ENCODE peak calls at places on chromosomes 2 and 18, in nine cellular contexts. N, O, Y, Z, V, A, D, I and Q are unnamed samples.

GRCh38 chr2:179237209-179237946 is 27.3 kb downstream of the SESTD1 start:
- DNase-seq in N (no peak), O (no peak), D (no peak), V (no peak), Z (no peak), A (no peak), I (no peak), Y (no peak), Q (no peak)

GRCh38 chr2:44360749-44361329 is 455 bp downstream of the PREPL start:
- DNase-seq in I (no peak), V (no peak), O (no peak), Y (no peak), D (no peak), Z (peak; percentile 25), N (peak; percentile 2), A (no peak), Q (no peak)

GRCh38 chr2:239298126-239298804 is 102.6 kb downstream of the HDAC4 start:
- DNase-seq in D (no peak), A (no peak), Z (no peak), I (peak; percentile 79), Y (peak; percentile 65), N (no peak), O (no peak), V (no peak), Q (peak; percentile 26)

GRCh38 chr18:45879681-45880655 is 54.5 kb downstream of the SIGLEC15 start:
- DNase-seq in N (peak; percentile 81), A (peak; percentile 53), I (peak; percentile 94), O (peak; percentile 76), V (peak; percentile 86), Y (peak; percentile 88), Z (peak; percentile 76), D (peak; percentile 77), Q (peak; percentile 56)

GRCh38 chr2:39176997-39177396 is 56.1 kb upstream of the SOS1 start:
- DNase-seq in Y (no peak), V (no peak), O (no peak), D (no peak), I (no peak), Z (no peak), A (no peak), N (no peak), Q (no peak)

GRCh38 chr2:130778781-130779180 is 23.4 kb downstream of the AMER3 start:
- DNase-seq in O (no peak), A (no peak), V (no peak), D (no peak), Y (peak; percentile 11), Z (no peak), I (no peak), N (no peak), Q (no peak)

GRCh38 chr18:11114653-11115052 is 34.7 kb downstream of the PIEZO2 start:
- DNase-seq in Y (no peak), O (no peak), N (no peak), Z (peak; percentile 47), V (no peak), A (no peak), D (no peak), I (no peak), Q (no peak)

GRCh38 chr2:100422320-100422719 is 4.9 kb upstream of the CHST10 start:
- DNase-seq in N (peak; percentile 47), D (no peak), Z (peak; percentile 55), V (peak; percentile 78), A (no peak), I (no peak), Y (no peak), O (peak; percentile 33), Q (no peak)

GRCh38 chr18:9362869-9363268 is 28.3 kb downstream of the TWSG1 start:
- DNase-seq in O (no peak), I (no peak), V (peak; percentile 8), N (no peak), Z (no peak), A (no peak), Y (no peak), D (no peak), Q (no peak)

GRCh38 chr18:9364242-9364641 is 29.7 kb downstream of the TWSG1 start:
- DNase-seq in I (no peak), A (no peak), Y (no peak), Z (no peak), O (no peak), D (no peak), V (peak; percentile 12), N (no peak), Q (no peak)

GRCh38 chr18:9361191-9361590 is 26.6 kb downstream of the TWSG1 start:
- DNase-seq in A (no peak), Y (no peak), N (no peak), O (no peak), D (no peak), Z (no peak), I (no peak), V (no peak), Q (no peak)

GRCh38 chr18:9365406-9365805 is 30.8 kb downstream of the TWSG1 start:
- DNase-seq in Z (no peak), V (no peak), O (peak; percentile 36), Y (no peak), N (no peak), I (no peak), A (no peak), D (no peak), Q (no peak)

GRCh38 chr18:9366126-9366714 is 31.6 kb downstream of the TWSG1 start:
- DNase-seq in O (peak; percentile 52), Z (peak; percentile 60), Y (no peak), D (no peak), N (peak; percentile 5), I (no peak), V (peak; percentile 91), A (no peak), Q (no peak)
- TF ChIP-seq CTCF in O (peak; percentile 44), Z (peak; percentile 36), Y (peak; percentile 40), D (peak; percentile 18), N (peak; percentile 12), I (no peak), V (peak; percentile 71), A (no peak), Q (no peak)

DNA sequence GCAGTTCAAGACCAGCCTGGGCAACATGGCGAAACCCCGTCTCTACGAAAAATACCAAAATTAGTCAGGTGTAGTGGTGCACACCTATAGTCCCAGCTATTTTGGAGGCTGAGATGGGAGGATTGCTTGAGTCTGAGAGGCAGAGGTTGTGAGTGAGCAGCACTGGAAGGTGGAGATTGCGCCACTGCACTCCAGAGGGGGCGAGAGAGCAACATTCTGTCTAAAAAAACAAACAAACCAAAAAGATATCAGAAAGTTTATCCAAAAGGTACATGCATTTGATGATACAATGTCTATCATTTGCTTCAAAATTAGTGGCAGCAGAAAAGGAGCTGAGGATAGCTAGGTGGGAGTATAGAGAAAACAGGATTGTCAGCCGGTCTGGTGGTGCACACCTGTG is 39.8 kb upstream of the CABLES1 start:
- DNase-seq in Y (no peak), D (no peak), N (no peak), Z (no peak), A (no peak), I (no peak), V (no peak), O (no peak), Q (no peak)
- TF ChIP-seq CTCF in Y (no peak), D (no peak), N (no peak), Z (peak; percentile 11), A (peak; percentile 13), I (no peak), V (peak; percentile 19), O (no peak), Q (no peak)

GRCh38 chr2:42624047-42624446 is 55.6 kb downstream of the MTA3 start:
- DNase-seq in A (no peak), Y (no peak), I (no peak), D (no peak), O (no peak), N (no peak), V (no peak), Z (no peak), Q (no peak)

GRCh38 chr2:42618116-42618515 is 49.7 kb downstream of the MTA3 start:
- DNase-seq in D (no peak), N (no peak), O (no peak), A (no peak), V (no peak), I (no peak), Y (no peak), Z (no peak), Q (no peak)

GRCh38 chr2:42618972-42619371 is 50.5 kb downstream of the MTA3 start:
- DNase-seq in A (no peak), Z (peak; percentile 38), N (no peak), D (no peak), I (no peak), V (no peak), Y (no peak), O (peak; percentile 54), Q (no peak)

GRCh38 chr2:42622943-42623676 is 54.7 kb downstream of the MTA3 start:
- DNase-seq in Y (no peak), Z (no peak), D (no peak), N (no peak), O (no peak), V (peak; percentile 68), A (no peak), I (no peak), Q (no peak)
- TF ChIP-seq CTCF in Y (no peak), Z (no peak), D (no peak), N (no peak), O (no peak), V (peak; percentile 35), A (no peak), I (no peak), Q (no peak)

GRCh38 chr2:167294031-167294774 is 405.9 kb downstream of the XIRP2 start:
- DNase-seq in V (peak; percentile 73), I (peak; percentile 73), D (peak; percentile 14), N (peak; percentile 49), Z (peak; percentile 23), O (peak; percentile 65), Y (peak; percentile 72), A (no peak), Q (no peak)

GRCh38 chr2:167294775-167295140 is 406.5 kb downstream of the XIRP2 start:
- DNase-seq in O (no peak), Y (no peak), D (no peak), N (no peak), I (no peak), Z (peak; percentile 10), A (peak; percentile 41), V (no peak), Q (no peak)

GRCh38 chr2:167289651-167290410 is 401.6 kb downstream of the XIRP2 start:
- DNase-seq in Y (no peak), O (peak; percentile 65), V (no peak), A (no peak), I (no peak), D (no peak), Z (no peak), N (no peak), Q (no peak)

GRCh38 chr2:167293172-167293781 is 405.0 kb downstream of the XIRP2 start:
- DNase-seq in V (peak; percentile 45), N (peak; percentile 51), I (no peak), Z (peak; percentile 27), Y (peak; percentile 72), O (peak; percentile 43), D (no peak), A (peak; percentile 18), Q (no peak)

DNA sequence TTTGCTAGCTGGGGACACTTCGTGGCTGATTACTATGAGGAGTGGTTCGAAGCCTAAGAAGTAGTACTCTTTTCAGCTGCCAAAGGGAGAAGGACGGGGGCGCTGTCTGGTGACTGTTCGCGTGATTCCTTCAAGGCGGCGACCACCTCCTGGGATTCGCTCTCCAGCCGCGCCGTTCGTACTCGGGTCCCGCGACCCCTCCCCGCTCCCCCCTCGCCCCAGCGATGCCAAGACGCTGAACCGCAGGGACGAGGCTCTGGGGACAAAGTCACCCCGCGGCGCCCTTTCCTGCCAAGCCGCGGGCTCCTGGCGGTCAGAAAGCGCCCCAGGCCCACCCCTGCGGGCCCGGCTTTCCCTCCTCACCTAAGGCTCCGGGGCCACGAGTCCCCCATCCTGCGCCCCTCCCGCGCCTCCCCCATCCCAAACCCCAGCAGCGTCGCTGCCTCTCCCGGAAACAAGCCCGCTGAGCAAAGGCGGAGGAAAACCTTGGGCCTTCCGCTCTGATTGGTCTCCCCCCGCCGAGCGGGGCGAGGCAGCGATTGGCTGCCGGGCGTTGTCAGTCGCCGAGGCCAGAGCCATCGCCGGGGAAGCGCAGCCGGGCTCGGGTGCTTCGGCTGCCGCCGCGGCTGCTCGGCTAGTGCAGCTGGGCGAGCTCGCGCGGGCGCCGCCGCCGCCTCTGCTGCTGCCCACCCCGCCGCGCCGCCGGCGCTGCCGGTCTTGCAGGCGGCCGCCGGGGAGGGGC is 404.3 kb downstream of the XIRP2 start:
- DNase-seq in N (peak; percentile 88), O (peak; percentile 96), D (peak; percentile 85), Y (peak; percentile 95), A (peak; percentile 94), V (peak; percentile 97), Z (peak; percentile 95), I (peak; percentile 90), Q (peak; percentile 54)
- TF ChIP-seq CTCF in N (no peak), O (peak; percentile 47), D (peak; percentile 33), Y (no peak), A (peak; percentile 33), V (peak; percentile 69), Z (peak; percentile 26), I (no peak), Q (peak; percentile 19)